ENCODE peak calls at places on chromosome 18, in seven cellular contexts. J is neural progenitor cell; R is effector memory CD4-positive, alpha-beta T cell; A is A549; Y is heart left ventricle; L is prostate gland; Z is lower lobe of right lung. G is an unnamed sample.

GRCh38 chr18:13565228-13565627 is 161.1 kb downstream of the FAM210A start:
- DNase-seq in J (no peak), R (no peak), A (no peak), Y (peak), L (no peak), Z (no peak), G (no peak)

GRCh38 chr18:57942493-57942892 is 101.5 kb upstream of the NEDD4L start:
- DNase-seq in J (peak), R (no peak), A (no peak), Y (no peak), L (no peak), Z (no peak), G (no peak)

GRCh38 chr18:43396266-43396665 is 119.0 kb upstream of the SYT4 start:
- DNase-seq in J (peak), R (no peak), A (peak), Y (no peak), L (no peak), Z (no peak), G (no peak)

GRCh38 chr18:79393626-79394401 is 1.9 kb upstream of the NFATC1 start:
- DNase-seq in J (peak), R (peak), A (peak), Y (peak), L (peak), Z (peak), G (peak)

GRCh38 chr18:76256897-76257500 is 238.0 kb downstream of the ZNF516 start:
- DNase-seq in J (peak), R (no peak), A (peak), Y (no peak), L (no peak), Z (no peak), G (peak)

GRCh38 chr18:32469691-32470131 is 971 bp downstream of the GAREM1 start:
- DNase-seq in J (peak), R (no peak), A (no peak), Y (no peak), L (no peak), Z (no peak), G (no peak)

GRCh38 chr18:26429535-26429934 is 118.8 kb downstream of the KCTD1 start:
- DNase-seq in J (no peak), R (no peak), A (peak), Y (no peak), L (no peak), Z (no peak), G (no peak)

GRCh38 chr18:5424903-5425302 is 118.9 kb downstream of the EPB41L3 start:
- DNase-seq in J (peak), R (no peak), A (peak), Y (no peak), L (no peak), Z (no peak), G (peak)

GRCh38 chr18:13521418-13521817 is 204.9 kb downstream of the FAM210A start:
- DNase-seq in J (no peak), R (no peak), A (no peak), Y (no peak), L (no peak), Z (no peak), G (no peak)

GRCh38 chr18:57859314-57859713 is 56.2 kb upstream of the ATP8B1 start:
- DNase-seq in J (peak), R (no peak), A (peak), Y (no peak), L (no peak), Z (no peak), G (no peak)

GRCh38 chr18:2906522-2907458 is 60.0 kb downstream of the EMILIN2 start:
- DNase-seq in J (peak), R (peak), A (peak), Y (no peak), L (no peak), Z (peak), G (peak)

GRCh38 chr18:42429208-42429607 is 474.2 kb downstream of the PIK3C3 start:
- DNase-seq in J (peak), R (no peak), A (no peak), Y (no peak), L (no peak), Z (no peak), G (no peak)

GRCh38 chr18:46711444-46711863 is 45.4 kb downstream of the ST8SIA5 start:
- DNase-seq in J (no peak), R (no peak), A (no peak), Y (peak), L (no peak), Z (no peak), G (no peak)

GRCh38 chr18:2402084-2402483 is 169.2 kb downstream of the METTL4 start:
- DNase-seq in J (no peak), R (no peak), A (no peak), Y (no peak), L (no peak), Z (no peak), G (no peak)

GRCh38 chr18:68428026-68428425 is 286.9 kb downstream of the TMX3 start:
- DNase-seq in J (no peak), R (no peak), A (no peak), Y (peak), L (no peak), Z (no peak), G (no peak)

GRCh38 chr18:71008257-71008656 is 719.4 kb downstream of the SOCS6 start:
- DNase-seq in J (no peak), R (no peak), A (no peak), Y (no peak), L (no peak), Z (no peak), G (no peak)

GRCh38 chr18:2529154-2529553 is 42.2 kb downstream of the METTL4 start:
- DNase-seq in J (no peak), R (no peak), A (peak), Y (no peak), L (no peak), Z (no peak), G (no peak)

GRCh38 chr18:3985664-3986063 is 469.4 kb downstream of the DLGAP1 start:
- DNase-seq in J (no peak), R (no peak), A (peak), Y (no peak), L (no peak), Z (no peak), G (no peak)

GRCh38 chr18:49045585-49045984 is 94.8 kb upstream of the SMAD7 start:
- DNase-seq in J (no peak), R (no peak), A (no peak), Y (no peak), L (no peak), Z (no peak), G (no peak)
- H3K27ac ChIP-seq in J (no peak), R (no peak), A (no peak), Y (no peak), L (no peak), Z (no peak), G (no peak)

GRCh38 chr18:24494586-24494985 is 34.1 kb downstream of the HRH4 start:
- DNase-seq in J (no peak), R (no peak), A (no peak), Y (no peak), L (no peak), Z (no peak), G (no peak)

GRCh38 chr18:24491882-24492281 is 31.4 kb downstream of the HRH4 start:
- DNase-seq in J (no peak), R (no peak), A (no peak), Y (no peak), L (no peak), Z (no peak), G (no peak)

GRCh38 chr18:24490545-24490944 is 30.1 kb downstream of the HRH4 start:
- DNase-seq in J (no peak), R (no peak), A (no peak), Y (no peak), L (no peak), Z (no peak), G (no peak)

GRCh38 chr18:24488824-24489493 is 28.5 kb downstream of the HRH4 start:
- DNase-seq in J (peak), R (no peak), A (peak), Y (no peak), L (no peak), Z (no peak), G (peak)

GRCh38 chr18:24492445-24492844 is 32.0 kb downstream of the HRH4 start:
- DNase-seq in J (no peak), R (no peak), A (no peak), Y (no peak), L (no peak), Z (no peak), G (no peak)
- H3K27ac ChIP-seq in J (no peak), R (no peak), A (no peak), Y (no peak), L (no peak), Z (no peak), G (no peak)

GRCh38 chr18:47911877-47912276 is 18.6 kb downstream of the SMAD2 start:
- DNase-seq in J (no peak), R (no peak), A (no peak), Y (no peak), L (no peak), Z (no peak), G (peak)
- H3K27ac ChIP-seq in J (no peak), R (peak), A (peak), Y (peak), L (no peak), Z (no peak), G (peak)

DNA sequence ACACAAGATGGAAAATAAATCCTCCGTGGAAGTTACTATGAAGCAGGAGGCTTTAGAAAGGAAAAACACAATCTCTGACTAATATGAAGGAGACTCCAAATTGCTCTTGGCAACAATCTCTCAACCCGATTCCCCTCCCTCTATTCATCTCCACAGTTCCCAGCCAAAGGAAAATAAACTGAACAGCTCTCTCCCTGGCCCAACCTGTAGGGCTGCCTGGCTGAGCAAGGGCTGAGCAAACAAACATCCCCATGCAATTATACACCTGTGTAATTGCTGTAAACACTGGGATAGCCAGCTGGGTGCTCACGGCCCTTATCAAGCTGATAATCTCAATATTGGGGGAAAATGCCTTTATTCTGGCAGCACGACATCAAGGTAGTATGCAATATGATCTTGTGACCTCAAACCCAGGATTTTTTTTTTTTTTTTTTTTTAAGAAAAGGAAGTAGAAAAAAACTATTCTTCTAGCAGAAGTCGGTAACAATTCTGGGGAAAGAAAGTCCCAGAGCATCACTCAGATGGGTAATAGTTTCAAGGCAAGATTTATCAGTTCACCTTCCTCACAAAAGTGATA is 203.3 kb upstream of the SMAD2 start:
- DNase-seq in J (no peak), R (no peak), A (no peak), Y (no peak), L (peak), Z (no peak), G (no peak)
- H3K27ac ChIP-seq in J (no peak), R (no peak), A (no peak), Y (no peak), L (peak), Z (no peak), G (no peak)

GRCh38 chr18:37309861-37310260 is 255.7 kb downstream of the CELF4 start:
- DNase-seq in J (no peak), R (no peak), A (peak), Y (no peak), L (no peak), Z (no peak), G (no peak)
- H3K27ac ChIP-seq in J (no peak), R (no peak), A (no peak), Y (no peak), L (no peak), Z (no peak), G (no peak)

GRCh38 chr18:11066038-11066437 is 83.3 kb downstream of the PIEZO2 start:
- DNase-seq in J (peak), R (no peak), A (no peak), Y (no peak), L (no peak), Z (no peak), G (no peak)
- H3K27ac ChIP-seq in J (no peak), R (no peak), A (no peak), Y (no peak), L (no peak), Z (no peak), G (no peak)

GRCh38 chr18:48616484-48617255 is 77.8 kb downstream of the CTIF start:
- DNase-seq in J (no peak), R (no peak), A (no peak), Y (no peak), L (no peak), Z (no peak), G (no peak)

GRCh38 chr18:48612917-48613316 is 74.1 kb downstream of the CTIF start:
- DNase-seq in J (no peak), R (no peak), A (no peak), Y (no peak), L (no peak), Z (no peak), G (no peak)

GRCh38 chr18:48614005-48614404 is 75.2 kb downstream of the CTIF start:
- DNase-seq in J (no peak), R (no peak), A (no peak), Y (no peak), L (no peak), Z (no peak), G (no peak)

GRCh38 chr18:48613589-48613988 is 74.8 kb downstream of the CTIF start:
- DNase-seq in J (no peak), R (no peak), A (no peak), Y (peak), L (no peak), Z (no peak), G (no peak)

DNA sequence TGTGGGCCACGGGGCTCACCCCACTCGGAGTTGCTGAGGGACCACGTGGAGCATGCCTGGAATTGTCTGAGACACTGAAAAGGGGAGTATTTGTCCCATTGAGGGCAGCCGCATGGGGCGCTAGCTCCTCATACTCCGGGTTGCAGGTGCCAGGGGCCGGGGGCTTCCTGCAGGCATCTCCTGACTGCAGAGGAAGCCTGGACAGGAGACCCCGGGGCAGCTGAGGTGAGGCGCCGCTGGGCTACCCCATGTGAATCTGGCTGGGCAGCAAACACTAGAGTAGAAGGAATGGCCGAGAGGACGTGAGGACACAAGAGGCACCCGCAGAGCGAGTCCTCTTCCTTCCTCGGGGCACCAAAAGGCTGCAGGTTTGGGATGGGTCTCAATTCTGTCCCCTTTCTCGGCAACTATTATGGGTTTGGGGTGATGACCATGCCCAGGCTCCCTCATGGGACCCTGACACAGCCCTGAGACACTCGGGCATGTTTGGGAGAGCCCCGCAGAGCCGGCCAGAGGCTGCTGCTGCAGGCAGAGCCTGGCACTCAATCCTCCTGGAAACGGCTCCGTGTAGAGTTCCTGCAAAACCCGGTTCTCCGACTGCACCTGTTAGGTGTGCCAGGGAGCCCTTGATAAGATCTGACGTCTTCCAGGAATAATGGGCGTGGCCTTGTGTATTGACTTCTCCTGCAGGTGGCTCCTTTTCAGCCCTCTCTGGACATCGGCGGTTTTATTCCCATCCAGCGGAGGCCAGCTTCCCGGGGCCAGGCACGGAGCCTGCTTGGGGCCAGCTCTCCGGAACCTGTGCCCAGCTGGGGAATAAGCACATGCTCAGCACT is 77.0 kb downstream of the CTIF start:
- DNase-seq in J (no peak), R (no peak), A (no peak), Y (no peak), L (peak), Z (peak), G (no peak)
- H3K27ac ChIP-seq in J (no peak), R (no peak), A (no peak), Y (no peak), L (no peak), Z (no peak), G (no peak)

GRCh38 chr18:14921547-14921946 is 173.6 kb downstream of the ANKRD30B start:
- DNase-seq in J (no peak), R (no peak), A (no peak), Y (no peak), L (peak), Z (no peak), G (no peak)
- H3K27ac ChIP-seq in J (no peak), R (no peak), A (no peak), Y (no peak), L (no peak), Z (no peak), G (no peak)

GRCh38 chr18:31205273-31205672 is 42.6 kb upstream of the DSC1 start:
- DNase-seq in J (no peak), R (no peak), A (no peak), Y (no peak), L (no peak), Z (no peak), G (no peak)
- H3K27ac ChIP-seq in J (no peak), R (no peak), A (no peak), Y (peak), L (peak), Z (no peak), G (no peak)